ENCODE peak calls at places on chromosomes 12 and 14, in four cellular contexts. One of them, this sample, is unnamed.

GRCh38 chr14:65910108-65910507 is 497.6 kb downstream of the FUT8 start:
- DNase-seq in right lobe of liver: no peak
- DNase-seq in progenitor cell of endocrine pancreas: no peak
- DNase-seq in prostate gland: no peak
- DNase-seq in this sample: no peak

GRCh38 chr12:100959481-100959880 is 164.9 kb downstream of the ANO4 start:
- DNase-seq in right lobe of liver: no peak
- DNase-seq in progenitor cell of endocrine pancreas: no peak
- DNase-seq in prostate gland: no peak
- DNase-seq in this sample: no peak

GRCh38 chr12:25361511-25361910 is 110.8 kb upstream of the KRAS start:
- DNase-seq in right lobe of liver: no peak
- DNase-seq in progenitor cell of endocrine pancreas: no peak
- DNase-seq in prostate gland: no peak
- DNase-seq in this sample: no peak

GRCh38 chr14:92579244-92579643 is 65.7 kb downstream of the RIN3 start:
- DNase-seq in right lobe of liver: no peak
- DNase-seq in progenitor cell of endocrine pancreas: no peak
- DNase-seq in prostate gland: no peak
- DNase-seq in this sample: no peak

GRCh38 chr12:106898001-106898966 is 57.4 kb upstream of the TMEM263 start:
- DNase-seq in right lobe of liver: no peak
- DNase-seq in progenitor cell of endocrine pancreas: no peak
- DNase-seq in prostate gland: no peak
- DNase-seq in this sample: no peak

GRCh38 chr12:28618171-28618570 is 427.9 kb downstream of the CCDC91 start:
- DNase-seq in right lobe of liver: no peak
- DNase-seq in progenitor cell of endocrine pancreas: no peak
- DNase-seq in prostate gland: no peak
- DNase-seq in this sample: no peak

GRCh38 chr14:66070542-66071319 is 415.4 kb upstream of the CCDC196 start:
- DNase-seq in right lobe of liver: no peak
- DNase-seq in progenitor cell of endocrine pancreas: peak
- DNase-seq in prostate gland: no peak
- DNase-seq in this sample: no peak

GRCh38 chr14:77862154-77862783 is 62.4 kb downstream of the ADCK1 start:
- DNase-seq in right lobe of liver: peak
- DNase-seq in progenitor cell of endocrine pancreas: peak
- DNase-seq in prostate gland: peak
- DNase-seq in this sample: no peak

GRCh38 chr12:29996993-29997392 is 213.3 kb upstream of the TMTC1 start:
- DNase-seq in right lobe of liver: no peak
- DNase-seq in progenitor cell of endocrine pancreas: no peak
- DNase-seq in prostate gland: no peak
- DNase-seq in this sample: no peak

GRCh38 chr12:89349814-89350213 is 2.5 kb downstream of the DUSP6 start:
- DNase-seq in right lobe of liver: no peak
- DNase-seq in progenitor cell of endocrine pancreas: no peak
- DNase-seq in prostate gland: peak
- DNase-seq in this sample: no peak

GRCh38 chr14:20305265-20306078 is at the start of gene TTC5:
- DNase-seq in right lobe of liver: peak
- DNase-seq in progenitor cell of endocrine pancreas: peak
- DNase-seq in prostate gland: peak
- DNase-seq in this sample: no peak

GRCh38 chr12:31405021-31405420 is 79.1 kb upstream of the SINHCAF start:
- DNase-seq in right lobe of liver: no peak
- DNase-seq in progenitor cell of endocrine pancreas: no peak
- DNase-seq in prostate gland: no peak
- DNase-seq in this sample: no peak

GRCh38 chr12:43501705-43502104 is 50.3 kb downstream of the ADAMTS20 start:
- DNase-seq in right lobe of liver: no peak
- DNase-seq in progenitor cell of endocrine pancreas: no peak
- DNase-seq in prostate gland: no peak
- DNase-seq in this sample: no peak

GRCh38 chr12:30989754-30990153 is 63.2 kb downstream of the TSPAN11 start:
- DNase-seq in right lobe of liver: no peak
- DNase-seq in progenitor cell of endocrine pancreas: no peak
- DNase-seq in prostate gland: peak
- DNase-seq in this sample: no peak

GRCh38 chr12:15689751-15690191 is 99.4 kb downstream of the EPS8 start:
- DNase-seq in right lobe of liver: no peak
- DNase-seq in progenitor cell of endocrine pancreas: no peak
- DNase-seq in prostate gland: no peak
- DNase-seq in this sample: no peak

GRCh38 chr12:32107376-32108267 is 975 bp downstream of the BICD1 start:
- DNase-seq in right lobe of liver: no peak
- DNase-seq in progenitor cell of endocrine pancreas: peak
- DNase-seq in prostate gland: no peak
- DNase-seq in this sample: no peak

GRCh38 chr14:72472845-72473244 is 421.1 kb downstream of the DPF3 start:
- DNase-seq in right lobe of liver: no peak
- DNase-seq in progenitor cell of endocrine pancreas: no peak
- DNase-seq in prostate gland: no peak
- DNase-seq in this sample: no peak

GRCh38 chr14:99863059-99863458 is 69.8 kb downstream of the EML1 start:
- DNase-seq in right lobe of liver: no peak
- DNase-seq in progenitor cell of endocrine pancreas: no peak
- DNase-seq in prostate gland: no peak
- DNase-seq in this sample: no peak

GRCh38 chr12:97038859-97039258 is 131.8 kb downstream of the NEDD1 start:
- DNase-seq in right lobe of liver: no peak
- DNase-seq in progenitor cell of endocrine pancreas: no peak
- DNase-seq in prostate gland: no peak
- DNase-seq in this sample: no peak

GRCh38 chr12:177980-178714 is 35.8 kb downstream of the SLC6A12 start:
- DNase-seq in right lobe of liver: no peak
- DNase-seq in progenitor cell of endocrine pancreas: no peak
- DNase-seq in prostate gland: no peak
- DNase-seq in this sample: no peak

GRCh38 chr14:35898217-35898775 is 72.2 kb downstream of the BRMS1L start:
- DNase-seq in right lobe of liver: no peak
- DNase-seq in progenitor cell of endocrine pancreas: no peak
- DNase-seq in prostate gland: no peak
- DNase-seq in this sample: no peak

GRCh38 chr12:122013136-122013535 is 8.5 kb upstream of the BCL7A start:
- DNase-seq in right lobe of liver: no peak
- DNase-seq in progenitor cell of endocrine pancreas: no peak
- DNase-seq in prostate gland: no peak
- DNase-seq in this sample: no peak

GRCh38 chr12:115296613-115297012 is 612.6 kb upstream of the TBX3 start:
- DNase-seq in right lobe of liver: no peak
- DNase-seq in progenitor cell of endocrine pancreas: no peak
- DNase-seq in prostate gland: no peak
- DNase-seq in this sample: no peak

GRCh38 chr14:91308337-91308736 is 63.8 kb upstream of the GPR68 start:
- DNase-seq in right lobe of liver: no peak
- DNase-seq in progenitor cell of endocrine pancreas: no peak
- DNase-seq in prostate gland: no peak
- DNase-seq in this sample: no peak

GRCh38 chr14:90985601-90986242 is 74.7 kb downstream of the RPS6KA5 start:
- DNase-seq in right lobe of liver: no peak
- DNase-seq in progenitor cell of endocrine pancreas: no peak
- DNase-seq in prostate gland: no peak
- DNase-seq in this sample: no peak

GRCh38 chr14:73753043-73753886 is 39.1 kb upstream of the PNMA1 start:
- DNase-seq in right lobe of liver: peak
- DNase-seq in progenitor cell of endocrine pancreas: no peak
- DNase-seq in prostate gland: no peak
- DNase-seq in this sample: no peak

GRCh38 chr14:72721042-72721540 is 172.8 kb downstream of the DPF3 start:
- DNase-seq in right lobe of liver: no peak
- DNase-seq in progenitor cell of endocrine pancreas: no peak
- DNase-seq in prostate gland: no peak
- DNase-seq in this sample: no peak

GRCh38 chr12:100733817-100734593 is 60.6 kb upstream of the ANO4 start:
- DNase-seq in right lobe of liver: no peak
- DNase-seq in progenitor cell of endocrine pancreas: no peak
- DNase-seq in prostate gland: no peak
- DNase-seq in this sample: no peak

GRCh38 chr12:29320295-29321090 is 60.5 kb downstream of the ERGIC2 start:
- DNase-seq in right lobe of liver: no peak
- DNase-seq in progenitor cell of endocrine pancreas: no peak
- DNase-seq in prostate gland: no peak
- DNase-seq in this sample: no peak

DNA sequence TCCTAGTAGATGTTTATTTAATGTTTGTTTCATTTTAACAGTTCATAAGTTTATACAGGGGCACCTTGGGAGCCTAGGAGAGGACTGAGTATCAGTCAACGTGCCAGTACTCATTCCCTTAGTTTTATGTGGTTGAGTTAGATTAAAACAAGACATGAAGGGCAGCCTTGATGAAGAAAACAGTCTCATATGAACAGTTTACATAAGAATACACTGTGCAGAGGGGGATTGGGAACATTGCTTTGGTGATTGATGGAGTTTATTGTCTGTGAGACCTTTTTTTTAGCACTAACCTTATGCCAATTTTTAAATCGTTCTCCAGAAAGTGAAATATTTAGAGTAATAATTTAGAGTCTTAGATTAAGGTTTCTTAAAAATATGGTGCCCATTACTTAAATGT is 46.1 kb downstream of the LEMD3 start:
- DNase-seq in right lobe of liver: no peak
- DNase-seq in progenitor cell of endocrine pancreas: no peak
- DNase-seq in prostate gland: no peak
- DNase-seq in this sample: no peak
- TF ChIP-seq CTCF in right lobe of liver: no peak
- TF ChIP-seq CTCF in progenitor cell of endocrine pancreas: no peak
- TF ChIP-seq CTCF in prostate gland: no peak
- TF ChIP-seq CTCF in this sample: no peak

DNA sequence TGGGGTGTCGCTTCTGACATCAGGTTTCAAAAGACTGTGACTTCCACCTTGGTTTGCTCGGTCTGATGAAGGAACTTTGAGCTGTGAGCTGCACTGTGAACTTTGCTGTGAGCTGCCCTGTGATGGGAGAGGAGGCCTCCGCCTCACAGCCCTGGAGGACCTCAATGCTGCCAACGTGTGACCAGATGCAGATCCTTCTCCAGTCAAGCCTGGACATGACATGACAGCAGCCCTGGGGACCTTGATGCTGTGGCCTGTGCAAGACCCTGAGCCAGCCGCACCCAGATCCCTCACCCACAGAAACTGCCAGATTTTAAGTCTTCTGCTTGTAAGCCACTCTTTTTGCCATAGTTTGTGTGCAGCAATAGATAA is 13.3 kb upstream of the LRTM2 start:
- DNase-seq in right lobe of liver: peak
- DNase-seq in progenitor cell of endocrine pancreas: no peak
- DNase-seq in prostate gland: no peak
- DNase-seq in this sample: no peak
- TF ChIP-seq CTCF in right lobe of liver: no peak
- TF ChIP-seq CTCF in progenitor cell of endocrine pancreas: no peak
- TF ChIP-seq CTCF in prostate gland: no peak
- TF ChIP-seq CTCF in this sample: no peak

DNA sequence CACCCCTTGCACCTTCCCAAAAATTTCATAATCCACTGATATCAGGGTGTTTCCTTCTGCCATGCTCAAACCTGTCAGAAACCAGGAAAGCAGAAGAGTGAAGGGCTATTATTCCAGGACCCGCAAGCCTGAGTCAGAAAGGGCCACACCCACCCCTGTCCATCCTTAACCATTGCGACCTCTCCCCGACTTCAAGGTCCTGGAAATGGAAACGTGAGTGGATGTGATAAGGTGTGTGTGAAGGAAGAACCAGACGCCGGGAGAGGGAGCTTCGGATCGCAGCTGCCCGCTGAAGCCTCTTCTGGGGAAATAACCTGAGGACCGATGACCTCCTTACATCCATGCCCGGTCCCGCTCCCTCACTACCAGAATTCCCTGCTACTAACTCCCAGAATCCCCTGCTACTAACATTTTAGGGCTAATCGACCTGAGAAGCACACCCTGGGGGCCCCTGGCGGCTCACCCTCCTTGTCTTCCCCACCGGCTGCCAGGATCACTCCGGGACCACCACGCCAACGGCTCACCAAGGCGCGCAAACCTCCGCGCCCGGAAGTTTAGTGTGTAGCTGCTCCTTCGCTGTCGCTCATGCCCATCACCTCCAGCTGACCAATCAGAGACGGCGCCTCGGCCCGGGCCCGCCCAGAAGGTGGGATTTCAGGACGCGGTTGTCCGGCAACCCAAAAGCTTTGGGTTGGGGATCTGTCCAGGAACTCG is at the start of gene ACYP1:
- DNase-seq in right lobe of liver: peak
- DNase-seq in progenitor cell of endocrine pancreas: peak
- DNase-seq in prostate gland: peak
- DNase-seq in this sample: peak
- TF ChIP-seq CTCF in right lobe of liver: no peak
- TF ChIP-seq CTCF in progenitor cell of endocrine pancreas: no peak
- TF ChIP-seq CTCF in prostate gland: no peak
- TF ChIP-seq CTCF in this sample: peak

GRCh38 chr12:124567673-124568373 is 411 bp upstream of the NCOR2 start:
- DNase-seq in right lobe of liver: peak
- DNase-seq in progenitor cell of endocrine pancreas: peak
- DNase-seq in prostate gland: peak
- DNase-seq in this sample: no peak

GRCh38 chr12:124567035-124567672 is at the start of gene NCOR2:
- DNase-seq in right lobe of liver: no peak
- DNase-seq in progenitor cell of endocrine pancreas: peak
- DNase-seq in prostate gland: no peak
- DNase-seq in this sample: no peak

GRCh38 chr12:124569375-124570148 is 2.1 kb upstream of the NCOR2 start:
- DNase-seq in right lobe of liver: no peak
- DNase-seq in progenitor cell of endocrine pancreas: no peak
- DNase-seq in prostate gland: no peak
- DNase-seq in this sample: no peak

GRCh38 chr12:124570810-124571209 is 3.4 kb upstream of the NCOR2 start:
- DNase-seq in right lobe of liver: no peak
- DNase-seq in progenitor cell of endocrine pancreas: no peak
- DNase-seq in prostate gland: no peak
- DNase-seq in this sample: no peak

DNA sequence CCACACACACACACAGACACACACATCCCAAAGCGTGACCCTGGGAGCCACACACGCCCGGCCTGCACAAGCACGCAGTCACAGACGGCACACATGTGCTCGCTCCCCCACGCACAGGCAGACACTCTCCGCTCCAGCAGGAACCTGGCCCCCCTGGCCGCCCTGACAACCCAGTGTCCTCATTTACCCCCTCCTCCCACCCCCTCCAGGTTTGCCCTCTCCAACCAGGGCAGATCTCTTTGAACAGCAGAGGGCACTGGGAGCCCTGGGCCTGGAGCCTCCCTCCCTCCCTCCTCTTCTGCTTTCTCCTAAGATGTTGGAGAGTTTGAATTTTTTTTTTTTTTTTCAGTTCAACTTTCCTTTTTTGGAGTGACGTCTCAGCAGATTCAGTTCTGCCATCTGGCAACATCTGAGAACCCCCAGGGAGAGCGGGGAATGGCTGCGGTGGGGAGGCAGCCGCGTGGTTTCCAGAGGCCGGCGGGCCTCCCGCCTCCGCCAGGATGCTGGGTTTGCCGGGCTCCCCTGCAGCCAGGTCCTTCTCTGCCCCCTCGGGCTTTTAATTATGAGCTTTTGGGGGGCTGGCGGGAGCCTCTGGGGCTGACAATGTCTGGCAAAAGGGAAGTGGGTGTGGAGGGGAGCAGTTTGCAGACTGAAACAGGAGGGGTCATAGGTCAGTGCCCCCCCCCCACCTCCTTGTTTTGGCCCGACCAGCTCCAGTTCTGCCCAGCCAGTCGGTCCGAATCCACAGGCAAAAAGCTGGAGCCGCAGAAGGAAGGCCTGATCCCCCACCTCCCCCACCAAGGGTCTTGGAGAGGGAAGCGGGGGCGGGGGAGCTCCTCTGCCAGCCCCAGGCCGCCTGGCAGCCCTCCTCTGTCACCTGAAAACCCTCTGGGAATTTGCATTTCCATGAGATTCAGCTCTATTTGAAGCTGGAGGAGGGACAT is 1.3 kb upstream of the NCOR2 start:
- DNase-seq in right lobe of liver: peak
- DNase-seq in progenitor cell of endocrine pancreas: no peak
- DNase-seq in prostate gland: peak
- DNase-seq in this sample: no peak
- TF ChIP-seq CTCF in right lobe of liver: peak
- TF ChIP-seq CTCF in progenitor cell of endocrine pancreas: no peak
- TF ChIP-seq CTCF in prostate gland: peak
- TF ChIP-seq CTCF in this sample: peak

This sample was measured in chondrocyte.